ENCODE peak calls at places on chromosomes 12 and 14, in seven cellular contexts. Z is nephron progenitor cell, I is OCI-LY7, A is heart left ventricle, O is AG10803, K is thyroid gland, Q is GM13976. D is an unnamed sample.

GRCh38 chr12:41515953-41516352 is 327.8 kb downstream of the PDZRN4 start:
- DNase-seq in Z (no peak), I (no peak), A (no peak), O (no peak), K (no peak), Q (no peak), D (no peak)

GRCh38 chr14:30450620-30451019 is 108.3 kb upstream of the G2E3 start:
- DNase-seq in Z (no peak), I (no peak), A (no peak), O (no peak), K (peak), Q (no peak), D (no peak)

GRCh38 chr12:124524231-124524925 is 43.0 kb downstream of the NCOR2 start:
- DNase-seq in Z (no peak), I (no peak), A (peak), O (peak), K (peak), Q (no peak), D (no peak)

GRCh38 chr12:64125913-64126312 is 96.2 kb downstream of the KICS2 start:
- DNase-seq in Z (no peak), I (no peak), A (no peak), O (no peak), K (peak), Q (no peak), D (no peak)

GRCh38 chr12:78871566-78871965 is 7.0 kb downstream of the SYT1 start:
- DNase-seq in Z (no peak), I (no peak), A (no peak), O (no peak), K (no peak), Q (no peak), D (no peak)

GRCh38 chr14:101817511-101818001 is 56.0 kb downstream of the PPP2R5C start:
- DNase-seq in Z (no peak), I (no peak), A (no peak), O (no peak), K (no peak), Q (no peak), D (no peak)

GRCh38 chr12:52645120-52645761 is 6.8 kb downstream of the KRT2 start:
- DNase-seq in Z (no peak), I (no peak), A (no peak), O (no peak), K (no peak), Q (no peak), D (no peak)

GRCh38 chr14:89108608-89109007 is 284.2 kb downstream of the TTC8 start:
- DNase-seq in Z (no peak), I (no peak), A (no peak), O (no peak), K (no peak), Q (no peak), D (no peak)

GRCh38 chr12:12804432-12804886 is 8.7 kb upstream of the DDX47 start:
- DNase-seq in Z (no peak), I (no peak), A (no peak), O (peak), K (no peak), Q (no peak), D (no peak)

GRCh38 chr14:93183596-93184317 is 940 bp downstream of the MOAP1 start:
- DNase-seq in Z (no peak), I (peak), A (no peak), O (no peak), K (peak), Q (no peak), D (no peak)

GRCh38 chr12:57611116-57611809 is at the start of gene ARHGEF25:
- DNase-seq in Z (peak), I (no peak), A (peak), O (peak), K (peak), Q (peak), D (peak)

GRCh38 chr14:75144944-75145343 is 18.1 kb upstream of the NEK9 start:
- DNase-seq in Z (no peak), I (no peak), A (no peak), O (no peak), K (no peak), Q (no peak), D (no peak)

GRCh38 chr14:99602054-99602787 is 1.8 kb downstream of the CCDC85C start:
- DNase-seq in Z (peak), I (no peak), A (no peak), O (peak), K (peak), Q (no peak), D (no peak)

GRCh38 chr12:122955151-122955550 is 11.1 kb downstream of the ABCB9 start:
- DNase-seq in Z (no peak), I (no peak), A (no peak), O (no peak), K (no peak), Q (no peak), D (no peak)

GRCh38 chr14:65167072-65167645 is 64.8 kb upstream of the MAX start:
- DNase-seq in Z (no peak), I (peak), A (no peak), O (no peak), K (no peak), Q (no peak), D (no peak)

GRCh38 chr14:23545740-23546411 is 5.7 kb downstream of the ZFHX2 start:
- DNase-seq in Z (no peak), I (no peak), A (no peak), O (no peak), K (no peak), Q (no peak), D (no peak)

GRCh38 chr12:43278268-43278832 is 273.7 kb downstream of the ADAMTS20 start:
- DNase-seq in Z (no peak), I (peak), A (no peak), O (no peak), K (no peak), Q (peak), D (no peak)

GRCh38 chr14:85539510-85539909 is 9.6 kb downstream of the FLRT2 start:
- DNase-seq in Z (no peak), I (no peak), A (no peak), O (no peak), K (no peak), Q (no peak), D (no peak)

GRCh38 chr12:94207467-94208432 is 59.4 kb downstream of the PLXNC1 start:
- DNase-seq in Z (no peak), I (peak), A (no peak), O (no peak), K (no peak), Q (peak), D (no peak)

GRCh38 chr12:67681145-67681778 is 32.7 kb downstream of the DYRK2 start:
- DNase-seq in Z (no peak), I (no peak), A (no peak), O (peak), K (no peak), Q (no peak), D (no peak)

DNA sequence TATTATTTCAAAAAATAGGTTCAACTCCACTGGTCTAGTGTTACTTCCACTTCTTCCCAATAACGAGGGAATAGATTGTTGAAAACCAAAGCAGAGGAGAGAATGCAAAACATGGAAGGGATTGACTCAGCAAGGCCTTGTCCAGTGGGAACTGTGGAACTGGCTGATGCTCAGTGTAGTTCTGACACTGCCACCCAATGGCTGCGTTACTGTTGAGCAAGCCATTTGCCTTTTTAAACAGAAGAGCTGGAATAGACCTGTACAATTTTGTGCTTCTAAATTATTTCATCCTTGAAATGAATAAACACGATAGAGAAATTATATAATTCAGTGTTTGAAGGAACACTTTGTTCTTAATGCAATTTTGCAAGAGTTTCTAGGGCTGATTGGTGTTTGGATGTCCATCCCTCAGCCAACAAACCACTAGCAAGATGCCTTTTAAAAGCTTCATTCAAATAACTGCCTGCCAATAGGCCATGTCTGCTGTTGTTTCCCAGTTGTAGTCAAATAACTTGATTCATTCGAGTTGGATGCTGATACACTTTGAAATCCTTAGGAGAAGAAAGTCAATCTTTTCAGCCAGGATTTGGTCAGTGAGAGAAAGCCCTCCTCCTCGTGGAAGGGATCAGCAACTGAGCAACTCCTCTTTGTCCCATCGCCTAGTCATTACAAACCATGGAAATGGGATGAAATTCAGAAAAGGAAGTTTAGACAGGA is 7.2 kb upstream of the MGP start:
- DNase-seq in Z (no peak), I (peak), A (no peak), O (no peak), K (peak), Q (no peak), D (no peak)
- TF ChIP-seq CTCF in Z (no peak), I (peak), A (peak), O (no peak), K (no peak), Q (no peak), D (no peak)

GRCh38 chr12:47200446-47200845 is 120.7 kb upstream of the AMIGO2 start:
- DNase-seq in Z (no peak), I (no peak), A (no peak), O (no peak), K (no peak), Q (no peak), D (no peak)
- TF ChIP-seq CTCF in Z (no peak), I (no peak), A (no peak), O (no peak), K (no peak), Q (no peak), D (no peak)

DNA sequence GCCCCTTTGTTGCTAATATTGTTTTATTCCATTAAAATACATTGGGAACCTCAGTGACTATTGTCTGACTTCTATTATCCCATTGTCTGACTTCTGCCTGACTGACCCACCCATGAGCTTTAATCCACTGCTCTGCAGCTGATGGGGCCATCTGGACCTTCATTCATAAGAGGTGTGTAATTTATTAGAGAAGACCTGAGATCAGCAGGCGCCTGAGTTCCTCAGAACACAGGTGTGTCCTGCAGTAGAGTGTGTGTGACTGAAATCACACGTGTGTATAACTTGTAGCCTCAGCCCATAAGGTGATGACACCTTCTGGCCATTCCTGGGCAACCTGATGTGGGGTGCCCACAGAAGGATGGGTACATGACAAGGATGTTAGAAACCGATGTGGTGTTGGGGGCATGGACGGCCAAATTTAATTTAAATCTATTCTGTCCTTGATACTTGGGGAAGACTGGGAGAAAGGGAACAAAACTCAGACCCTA is 821.0 kb downstream of the TMEM121 start:
- DNase-seq in Z (no peak), I (no peak), A (no peak), O (no peak), K (no peak), Q (no peak), D (no peak)
- TF ChIP-seq CTCF in Z (no peak), I (no peak), A (no peak), O (no peak), K (no peak), Q (no peak), D (no peak)

GRCh38 chr12:109459247-109459646 is 17.9 kb downstream of the KCTD10 start:
- DNase-seq in Z (no peak), I (no peak), A (no peak), O (no peak), K (no peak), Q (no peak), D (no peak)
- TF ChIP-seq CTCF in Z (no peak), I (no peak), A (no peak), O (no peak), K (no peak), Q (no peak), D (no peak)

DNA sequence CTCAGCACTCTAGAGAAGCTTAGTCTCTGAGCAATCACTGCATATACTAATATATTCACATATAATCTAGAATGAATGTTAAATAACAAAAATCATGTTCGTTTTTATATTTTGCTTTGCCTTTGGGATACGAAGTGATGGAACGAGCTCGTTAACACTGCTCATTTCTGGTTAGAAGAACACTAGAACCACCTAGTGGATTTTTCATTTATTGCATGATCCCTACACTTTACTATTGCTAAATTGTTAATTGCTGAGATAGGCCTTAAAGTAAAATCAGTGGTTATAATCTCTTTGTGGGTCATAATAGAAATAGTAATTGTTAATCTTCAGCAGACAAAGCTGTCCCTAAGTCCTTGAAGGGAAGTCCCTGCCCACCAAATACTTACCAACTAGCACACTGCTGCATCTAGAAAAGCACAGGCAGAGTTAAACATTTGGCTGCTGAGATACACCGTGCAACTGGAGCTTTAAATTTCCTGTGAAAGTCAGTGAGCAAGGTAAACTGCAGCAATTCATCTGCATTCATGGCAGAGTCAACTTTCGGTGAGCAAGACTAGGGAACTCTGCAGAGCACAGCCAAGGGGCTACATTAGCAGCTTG is 353.7 kb downstream of the APAF1 start:
- DNase-seq in Z (peak), I (peak), A (no peak), O (peak), K (no peak), Q (peak), D (no peak)
- TF ChIP-seq CTCF in Z (peak), I (peak), A (peak), O (peak), K (peak), Q (peak), D (peak)

DNA sequence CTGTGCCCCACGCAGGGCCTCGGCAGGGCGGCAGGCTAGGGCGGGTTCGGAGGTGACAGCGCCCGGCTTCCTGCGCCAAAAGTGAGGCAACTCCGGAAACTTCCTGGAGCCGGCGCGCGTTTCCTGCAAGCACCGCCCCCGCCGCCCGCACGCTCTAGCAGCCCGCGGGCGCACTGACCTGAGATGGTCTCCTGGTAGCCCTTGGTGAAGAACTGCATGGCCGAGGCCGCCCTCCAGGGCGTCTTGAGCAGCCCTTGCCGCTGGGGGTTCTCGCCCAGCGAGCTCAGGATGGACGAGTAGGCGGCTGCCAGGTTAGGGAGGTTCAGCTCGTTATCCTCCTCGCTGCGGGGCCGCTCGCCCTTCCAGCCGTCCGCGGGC is 494 bp downstream of the GCH1 start:
- DNase-seq in Z (peak), I (peak), A (peak), O (peak), K (peak), Q (peak), D (peak)
- TF ChIP-seq CTCF in Z (no peak), I (peak), A (no peak), O (no peak), K (peak), Q (no peak), D (no peak)

GRCh38 chr14:68780358-68781160 is 12.3 kb downstream of the ZFP36L1 start:
- DNase-seq in Z (no peak), I (peak), A (peak), O (peak), K (peak), Q (no peak), D (no peak)
- TF ChIP-seq CTCF in Z (no peak), I (no peak), A (no peak), O (peak), K (no peak), Q (no peak), D (no peak)

DNA sequence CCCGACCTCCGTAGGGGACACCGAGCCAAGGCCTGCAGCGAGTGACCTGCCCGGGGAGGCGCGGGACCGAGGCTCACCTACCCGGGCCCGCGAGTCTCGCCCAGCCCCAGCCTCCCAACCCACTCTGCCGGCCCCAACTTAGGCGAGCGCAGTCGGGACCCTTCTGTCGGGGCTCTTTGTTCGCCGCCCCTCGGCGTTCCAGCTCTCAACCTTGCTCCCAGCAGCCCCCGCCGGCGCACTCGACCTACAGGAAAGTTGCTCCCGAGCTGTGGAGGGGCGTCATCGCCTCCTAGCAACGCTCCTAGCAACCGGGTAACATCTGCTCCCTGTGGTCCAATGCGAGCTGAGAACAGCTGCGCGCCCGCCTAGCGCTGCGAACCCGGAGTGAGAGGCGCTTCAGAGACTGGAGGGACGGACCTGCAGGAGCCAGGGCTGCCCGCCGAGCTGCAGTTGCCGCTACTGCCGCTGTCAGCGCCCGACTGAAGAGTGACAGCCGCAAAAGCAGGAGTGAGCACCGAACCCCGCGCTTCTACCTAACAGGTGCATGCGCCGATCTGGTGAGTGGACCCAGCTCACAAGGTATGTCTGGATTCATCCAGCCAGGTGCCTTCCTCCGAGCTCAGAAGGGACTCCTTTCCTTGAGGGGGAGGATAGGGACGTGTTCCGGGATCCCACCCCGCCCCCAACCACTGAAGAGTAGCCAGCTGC is 354.9 kb downstream of the SNAPC1 start:
- DNase-seq in Z (peak), I (peak), A (peak), O (peak), K (peak), Q (peak), D (peak)
- TF ChIP-seq CTCF in Z (peak), I (peak), A (no peak), O (peak), K (peak), Q (peak), D (no peak)

DNA sequence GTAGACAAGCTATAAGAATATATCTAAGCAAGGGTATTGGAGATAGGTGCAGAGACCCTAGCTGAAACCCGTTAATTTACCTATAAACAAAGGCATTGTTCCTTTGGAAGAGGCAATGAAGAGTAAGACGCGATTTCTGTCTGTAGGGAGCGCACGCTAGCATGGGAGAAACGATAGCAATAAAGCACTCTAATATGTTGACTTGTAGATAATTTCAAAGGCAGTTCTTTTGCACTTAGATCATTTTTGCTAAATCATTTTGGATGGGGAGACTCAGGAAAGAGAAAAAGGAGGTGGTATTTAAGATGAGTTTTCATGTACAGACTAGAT is 648 bp downstream of the CCDC77 start:
- DNase-seq in Z (peak), I (peak), A (no peak), O (peak), K (no peak), Q (no peak), D (no peak)
- TF ChIP-seq CTCF in Z (peak), I (peak), A (no peak), O (peak), K (no peak), Q (no peak), D (no peak)